ENCODE peak calls at places on chromosomes 3 and 15, in seven cellular contexts. A is T-helper 9 cell; M is NT2/D1; C is fibroblast of gingiva; W is NCI-H748 treated with DMSO at 0.1 percent for 48 hours; X is activated CD8-positive, alpha-beta memory T cell treated with anti-CD3 and anti-CD28 coated beads for 1 hour; H is amniotic stem cell. L is an unnamed sample.

GRCh38 chr3:171959532-171960044 is 79.8 kb upstream of the FNDC3B start:
- DNase-seq in A (no peak), M (no peak), C (no peak), W (no peak), X (no peak), H (no peak), L (no peak)

GRCh38 chr3:42803800-42804112 is 534 bp downstream of the HIGD1A start:
- DNase-seq in A (peak; percentile 9), M (no peak), C (peak; percentile 5), W (no peak), X (no peak), H (no peak), L (no peak)

GRCh38 chr15:63121382-63122001 is at the start of gene LACTB:
- DNase-seq in A (peak; percentile 70), M (peak; percentile 80), C (peak; percentile 89), W (peak; percentile 28), X (peak; percentile 64), H (peak; percentile 81), L (peak; percentile 97)

GRCh38 chr15:69979783-69980182 is 117.9 kb downstream of the TLE3 start:
- DNase-seq in A (no peak), M (no peak), C (no peak), W (no peak), X (no peak), H (no peak), L (no peak)

GRCh38 chr15:25397110-25397509 is 41.7 kb downstream of the UBE3A start:
- DNase-seq in A (no peak), M (no peak), C (peak; percentile 24), W (no peak), X (no peak), H (no peak), L (no peak)

GRCh38 chr3:152474585-152474984 is 205.9 kb downstream of the MBNL1 start:
- DNase-seq in A (no peak), M (peak; percentile 42), C (peak; percentile 89), W (peak; percentile 15), X (no peak), H (peak; percentile 46), L (peak; percentile 31)

GRCh38 chr15:63157891-63158431 is 684 bp upstream of the RPS27L start:
- DNase-seq in A (peak; percentile 4), M (peak; percentile 48), C (peak; percentile 70), W (no peak), X (no peak), H (peak; percentile 76), L (peak; percentile 91)

GRCh38 chr3:71057526-71057894 is 526.0 kb downstream of the FOXP1 start:
- DNase-seq in A (no peak), M (no peak), C (no peak), W (peak; percentile 77), X (no peak), H (no peak), L (no peak)

GRCh38 chr3:60609446-60609845 is 641.8 kb downstream of the FHIT start:
- DNase-seq in A (no peak), M (peak; percentile 36), C (no peak), W (no peak), X (no peak), H (no peak), L (peak; percentile 9)

GRCh38 chr3:146161725-146162047 is 702 bp upstream of the PLOD2 start:
- DNase-seq in A (no peak), M (no peak), C (peak; percentile 65), W (peak; percentile 38), X (no peak), H (no peak), L (peak; percentile 43)

GRCh38 chr3:141561426-141562034 is 74.7 kb downstream of the RASA2 start:
- DNase-seq in A (peak; percentile 13), M (peak; percentile 49), C (peak; percentile 54), W (peak; percentile 12), X (no peak), H (no peak), L (peak; percentile 63)

GRCh38 chr3:67692621-67693020 is 38.2 kb upstream of the SUCLG2 start:
- DNase-seq in A (no peak), M (no peak), C (no peak), W (no peak), X (no peak), H (no peak), L (no peak)

GRCh38 chr3:4220050-4220449 is 83.1 kb upstream of the SETMAR start:
- DNase-seq in A (no peak), M (no peak), C (no peak), W (no peak), X (no peak), H (no peak), L (no peak)

GRCh38 chr15:75182187-75183131 is 19.2 kb upstream of the C15orf39 start:
- DNase-seq in A (no peak), M (no peak), C (no peak), W (no peak), X (no peak), H (no peak), L (no peak)

GRCh38 chr15:73082719-73083275 is 30.5 kb downstream of the NEO1 start:
- DNase-seq in A (no peak), M (no peak), C (no peak), W (no peak), X (no peak), H (no peak), L (no peak)

GRCh38 chr3:148089171-148089570 is 608.5 kb upstream of the AGTR1 start:
- DNase-seq in A (no peak), M (no peak), C (no peak), W (no peak), X (no peak), H (no peak), L (no peak)

GRCh38 chr3:11349466-11349865 is 77.3 kb downstream of the ATG7 start:
- DNase-seq in A (no peak), M (no peak), C (peak; percentile 6), W (no peak), X (no peak), H (no peak), L (no peak)

GRCh38 chr15:36911322-36911944 is 188.9 kb downstream of the MEIS2 start:
- DNase-seq in A (no peak), M (no peak), C (no peak), W (no peak), X (no peak), H (no peak), L (no peak)

GRCh38 chr3:8734908-8735307 is 1.3 kb downstream of the CAV3 start:
- DNase-seq in A (no peak), M (no peak), C (no peak), W (no peak), X (no peak), H (no peak), L (no peak)

GRCh38 chr3:122410111-122410510 is 5.8 kb downstream of the WDR5B start:
- DNase-seq in A (no peak), M (no peak), C (no peak), W (no peak), X (no peak), H (no peak), L (no peak)

GRCh38 chr3:10845839-10846656 is 30.0 kb downstream of the SLC6A11 start:
- DNase-seq in A (no peak), M (no peak), C (no peak), W (no peak), X (no peak), H (no peak), L (no peak)

GRCh38 chr3:154168998-154169880 is 48.0 kb downstream of the ARHGEF26 start:
- DNase-seq in A (no peak), M (no peak), C (no peak), W (no peak), X (no peak), H (no peak), L (no peak)

GRCh38 chr3:159532577-159532976 is 456.1 kb upstream of the IL12A start:
- DNase-seq in A (no peak), M (no peak), C (no peak), W (no peak), X (no peak), H (no peak), L (no peak)

GRCh38 chr15:41943543-41944312 is 28.6 kb downstream of the EHD4 start:
- DNase-seq in A (no peak), M (no peak), C (no peak), W (no peak), X (no peak), H (no peak), L (no peak)

L was measured in HAP-1.